ENCODE peak calls at places on chromosomes 12 and 14, in five cellular contexts. N is NCI-H2107; W is GM19239; Y is cardiac fibroblast; I is stimulated activated CD4-positive, alpha-beta T cell treated with anti-CD3 and anti-CD28 coated beads, Interleukin-4, amount 100 ng/mL, for 1 hour. C is an unnamed sample.

GRCh38 chr14:34180428-34180827 is 229.6 kb upstream of the EGLN3 start:
- DNase-seq in N (peak), Y (no peak), W (no peak), I (no peak), C (no peak)

GRCh38 chr12:124910561-124911478 is 3.6 kb downstream of the UBC start:
- DNase-seq in I (no peak), W (no peak), N (no peak), Y (peak), C (no peak)

GRCh38 chr14:99239661-99240092 is 32.3 kb downstream of the BCL11B start:
- DNase-seq in Y (no peak), N (no peak), I (no peak), W (no peak), C (no peak)

GRCh38 chr12:107670999-107671643 is 14.5 kb upstream of the PWP1 start:
- DNase-seq in N (no peak), Y (peak), I (peak), W (no peak), C (no peak)

GRCh38 chr14:30610719-30611388 is 11.3 kb upstream of the SCFD1 start:
- DNase-seq in Y (peak), I (no peak), W (no peak), N (peak), C (peak)

GRCh38 chr12:99235381-99235780 is 412.2 kb upstream of the GARIN6 start:
- DNase-seq in Y (no peak), N (no peak), I (no peak), W (no peak), C (no peak)

GRCh38 chr14:89214221-89214965 is 202.6 kb downstream of the FOXN3 start:
- DNase-seq in I (no peak), N (no peak), Y (no peak), W (no peak), C (no peak)

GRCh38 chr12:25434493-25434892 is 118.6 kb downstream of the LMNTD1 start:
- DNase-seq in Y (no peak), I (no peak), W (no peak), N (no peak), C (no peak)

GRCh38 chr12:591167-591570 is 72.1 kb downstream of the NINJ2 start:
- DNase-seq in W (no peak), N (no peak), Y (no peak), I (no peak), C (no peak)

GRCh38 chr12:89873745-89874144 is 165.1 kb upstream of the ATP2B1 start:
- DNase-seq in N (no peak), W (no peak), I (no peak), Y (peak), C (peak)

GRCh38 chr14:22159968-22160367 is 429.1 kb downstream of the DAD1 start:
- DNase-seq in N (no peak), I (no peak), W (no peak), Y (no peak), C (no peak)

GRCh38 chr12:129186952-129187351 is 333.7 kb downstream of the GLT1D1 start:
- DNase-seq in N (no peak), I (no peak), Y (no peak), W (no peak), C (no peak)

GRCh38 chr12:6635856-6636521 is at the start of gene LPAR5:
- DNase-seq in Y (peak), N (no peak), I (no peak), W (no peak), C (no peak)

GRCh38 chr14:102076793-102077759 is 9.8 kb downstream of the HSP90AA1 start:
- DNase-seq in W (no peak), Y (no peak), I (no peak), N (no peak), C (no peak)

GRCh38 chr12:130849561-130850417 is 10.7 kb upstream of the STX2 start:
- DNase-seq in Y (no peak), I (no peak), W (no peak), N (no peak), C (no peak)

GRCh38 chr12:53820503-53820902 is 68.7 kb upstream of the CISTR start:
- DNase-seq in N (no peak), W (no peak), I (no peak), Y (peak), C (no peak)

GRCh38 chr12:110141389-110141788 is 17.2 kb downstream of the IFT81 start:
- DNase-seq in Y (peak), N (no peak), I (no peak), W (no peak), C (peak)

GRCh38 chr12:49962861-49963765 is 1.4 kb downstream of the AQP5 start:
- DNase-seq in I (no peak), Y (no peak), W (no peak), N (no peak), C (no peak)

C was measured in skeletal muscle cell.